ENCODE peak calls at places on chromosomes 6 and 20, in four cellular contexts. W is BE2C, N is AG04449, I is cardiac fibroblast. B is an unnamed sample.

GRCh38 chr6:122116912-122117663 is 282.4 kb upstream of the HSF2 start:
- DNase-seq in W (no peak), N (no peak), I (no peak), B (no peak)

GRCh38 chr6:4402477-4402976 is 267.2 kb upstream of the ECI2 start:
- DNase-seq in W (no peak), N (peak), I (peak), B (peak)

GRCh38 chr20:38997622-38998021 is 35.5 kb downstream of the DHX35 start:
- DNase-seq in W (no peak), N (no peak), I (no peak), B (no peak)

GRCh38 chr20:15927893-15928650 is 645.2 kb downstream of the KIF16B start:
- DNase-seq in W (no peak), N (no peak), I (no peak), B (no peak)

GRCh38 chr6:30885999-30886896 is 1.9 kb downstream of the DDR1 start:
- DNase-seq in W (peak), N (no peak), I (peak), B (no peak)

GRCh38 chr20:1711266-1711665 is 53.7 kb upstream of the SIRPG start:
- DNase-seq in W (no peak), N (no peak), I (no peak), B (no peak)

GRCh38 chr20:5353624-5354496 is 37.1 kb upstream of the PROKR2 start:
- DNase-seq in W (no peak), N (peak), I (peak), B (peak)

GRCh38 chr6:156767603-156768467 is 9.3 kb upstream of the ARID1B start:
- DNase-seq in W (no peak), N (no peak), I (peak), B (no peak)

GRCh38 chr6:149080511-149080910 is 237.0 kb upstream of the TAB2 start:
- DNase-seq in W (no peak), N (peak), I (peak), B (peak)

GRCh38 chr20:44019638-44020335 is 105.1 kb downstream of the TOX2 start:
- DNase-seq in W (peak), N (no peak), I (peak), B (no peak)

GRCh38 chr20:16801919-16802651 is 53.9 kb downstream of the OTOR start:
- DNase-seq in W (peak), N (no peak), I (peak), B (no peak)

GRCh38 chr20:50120935-50121693 is 8.2 kb upstream of the UBE2V1 start:
- DNase-seq in W (peak), N (no peak), I (peak), B (no peak)

GRCh38 chr20:8983478-8984345 is 85.2 kb upstream of the PLCB4 start:
- DNase-seq in W (no peak), N (no peak), I (no peak), B (no peak)

GRCh38 chr6:138517635-138518034 is 18.3 kb upstream of the NHSL1 start:
- DNase-seq in W (peak), N (no peak), I (peak), B (no peak)

GRCh38 chr6:48419992-48420391 is 309.0 kb upstream of the PTCHD4 start:
- DNase-seq in W (no peak), N (no peak), I (no peak), B (no peak)

GRCh38 chr6:36827261-36828079 is 11.8 kb downstream of the CPNE5 start:
- DNase-seq in W (no peak), N (no peak), I (peak), B (peak)

GRCh38 chr6:31272856-31273626 is 1.1 kb upstream of the HLA-C start:
- DNase-seq in W (no peak), N (no peak), I (no peak), B (no peak)

GRCh38 chr20:61295249-61295648 is 43.2 kb downstream of the CDH4 start:
- DNase-seq in W (no peak), N (no peak), I (peak), B (no peak)

GRCh38 chr20:36865861-36866149 is 10.1 kb upstream of the TLDC2 start:
- DNase-seq in W (no peak), N (no peak), I (no peak), B (no peak)

GRCh38 chr6:124983383-124983782 is 21.1 kb downstream of the RNF217 start:
- DNase-seq in W (no peak), N (no peak), I (no peak), B (no peak)

GRCh38 chr6:35139924-35140524 is 1.1 kb downstream of the TCP11 start:
- DNase-seq in W (peak), N (peak), I (peak), B (no peak)

GRCh38 chr6:118350881-118351430 is 197.1 kb upstream of the PLN start:
- DNase-seq in W (no peak), N (peak), I (no peak), B (peak)

GRCh38 chr20:48107560-48107959 is 322.3 kb upstream of the SULF2 start:
- DNase-seq in W (no peak), N (no peak), I (peak), B (peak)

GRCh38 chr6:24882295-24882694 is 53.5 kb downstream of the RIPOR2 start:
- DNase-seq in W (no peak), N (no peak), I (no peak), B (no peak)

GRCh38 chr6:130906736-130907381 is 79.7 kb downstream of the SMLR1 start:
- DNase-seq in W (no peak), N (peak), I (peak), B (peak)

GRCh38 chr6:36586606-36587005 is 7.6 kb upstream of the SRSF3 start:
- DNase-seq in W (no peak), N (no peak), I (no peak), B (no peak)

GRCh38 chr6:129643968-129644367 is 66.0 kb downstream of the ARHGAP18 start:
- DNase-seq in W (no peak), N (no peak), I (peak), B (no peak)

GRCh38 chr20:7744411-7744810 is 195.8 kb downstream of the HAO1 start:
- DNase-seq in W (no peak), N (peak), I (peak), B (peak)

GRCh38 chr20:58017237-58017969 is 211.1 kb downstream of the ANKRD60 start:
- DNase-seq in W (no peak), N (peak), I (no peak), B (peak)

GRCh38 chr6:89797317-89797716 is 22.3 kb downstream of the MDN1 start:
- DNase-seq in W (no peak), N (no peak), I (peak), B (peak)

GRCh38 chr6:75296811-75297779 is 12.5 kb upstream of the TMEM30A start:
- DNase-seq in W (no peak), N (peak), I (peak), B (peak)

GRCh38 chr6:53326372-53327016 is 22.3 kb downstream of the ELOVL5 start:
- DNase-seq in W (peak), N (peak), I (peak), B (peak)

GRCh38 chr6:72624557-72625160 is 2.8 kb downstream of the KCNQ5 start:
- DNase-seq in W (no peak), N (no peak), I (peak), B (no peak)

GRCh38 chr6:121319112-121319553 is 15.1 kb downstream of the TBC1D32 start:
- DNase-seq in W (no peak), N (no peak), I (peak), B (no peak)

GRCh38 chr6:35703554-35703953 is 14.8 kb upstream of the FKBP5 start:
- DNase-seq in W (no peak), N (no peak), I (no peak), B (no peak)

GRCh38 chr6:27332692-27333641 is 20.9 kb upstream of the POM121L2 start:
- DNase-seq in W (peak), N (peak), I (peak), B (peak)

GRCh38 chr6:148758492-148758891 is 11.7 kb downstream of the UST start:
- DNase-seq in W (no peak), N (no peak), I (no peak), B (no peak)

DNA sequence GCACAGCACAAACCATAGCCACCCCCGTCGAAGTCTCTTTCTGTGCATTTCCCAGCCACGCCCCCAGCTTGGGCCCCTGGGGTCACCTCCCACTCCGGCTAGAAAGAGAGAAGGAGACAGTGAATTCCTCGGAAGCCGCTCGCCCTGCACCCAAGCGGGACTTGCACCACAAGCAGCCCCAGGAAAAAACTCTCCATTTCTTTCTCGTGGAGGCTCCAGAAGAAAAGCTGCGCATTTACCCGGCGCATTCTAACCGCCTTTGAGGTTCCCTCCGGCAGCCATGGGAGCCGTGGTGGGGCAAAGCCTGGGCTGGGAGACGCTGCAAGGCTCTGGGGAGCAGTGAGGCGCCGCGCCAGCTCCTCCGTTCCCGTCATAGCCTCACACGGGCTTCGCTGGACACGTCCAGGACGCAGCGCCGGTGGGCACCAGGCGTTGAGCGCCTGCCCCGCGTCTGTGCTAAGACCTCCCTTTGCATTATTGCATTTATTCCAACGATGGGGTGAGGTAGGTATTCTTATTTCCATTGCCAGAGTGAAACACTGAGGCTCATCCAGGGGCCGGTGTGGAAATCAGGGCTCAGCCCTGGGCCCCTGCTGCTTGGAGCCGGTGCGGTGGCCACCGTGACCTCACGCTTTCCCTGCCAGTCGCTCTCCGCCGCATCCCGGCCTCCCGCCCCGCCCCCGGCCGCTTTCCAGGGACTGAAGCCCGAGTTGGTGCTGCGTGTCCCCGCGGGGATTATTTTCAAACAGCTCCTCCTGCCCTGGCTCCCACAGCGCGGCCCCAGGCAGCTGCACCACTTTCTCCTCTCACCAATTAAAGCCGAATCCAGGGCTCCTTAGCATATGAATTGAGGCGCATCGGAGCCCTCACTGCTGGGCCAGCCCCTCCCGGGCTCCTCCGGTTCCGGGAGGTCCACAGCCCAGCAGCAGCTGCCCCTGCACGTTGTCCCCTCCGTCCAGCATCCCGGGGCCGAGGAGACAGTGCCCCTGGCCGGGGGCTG is 148.3 kb upstream of the AFDN start:
- DNase-seq in W (peak), N (no peak), I (no peak), B (no peak)
- H3K4me3 ChIP-seq in W (peak), N (no peak), I (peak), B (no peak)

DNA sequence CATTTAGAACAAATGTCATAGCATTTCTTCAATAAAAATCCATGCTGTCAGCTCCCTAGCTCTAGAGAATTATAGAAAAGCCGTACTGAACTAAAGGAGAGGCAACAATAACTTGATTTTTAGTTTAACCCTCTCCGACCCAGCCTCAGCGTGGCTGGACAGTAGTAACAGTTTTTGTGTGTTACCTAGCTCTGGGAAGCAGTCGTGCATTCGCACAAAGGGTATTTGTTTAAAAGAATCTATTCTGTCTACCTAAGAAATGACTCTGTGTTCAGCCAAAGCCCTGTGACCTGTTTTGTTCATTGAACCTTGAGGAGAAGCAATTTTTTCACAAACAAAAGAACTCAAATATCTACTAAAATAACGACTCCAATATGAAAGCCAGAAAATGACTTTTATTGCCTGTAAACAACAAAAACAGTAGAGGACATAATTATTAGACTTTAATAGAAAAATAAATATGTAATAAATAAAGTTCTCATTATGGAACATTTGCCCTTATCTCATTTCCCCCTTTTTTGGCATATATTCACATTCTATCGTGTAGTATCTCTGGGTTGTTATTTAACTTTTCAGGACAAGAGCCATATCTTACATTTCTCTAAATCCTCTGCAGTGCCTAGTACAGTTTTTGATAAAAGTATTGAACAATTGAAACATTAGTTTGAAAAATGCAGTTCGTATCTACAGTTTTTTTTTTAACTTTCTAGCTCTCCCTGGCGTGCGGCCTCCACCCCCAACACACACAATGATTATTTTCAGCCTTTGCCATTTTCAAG is 442.2 kb upstream of the SOX4 start:
- DNase-seq in W (no peak), N (no peak), I (no peak), B (no peak)
- TF ChIP-seq CTCF in W (no peak), N (no peak), I (no peak), B (no peak)

GRCh38 chr20:45304464-45304999 is 2.1 kb upstream of the RBPJL start:
- DNase-seq in W (no peak), N (no peak), I (no peak), B (no peak)

GRCh38 chr20:45308078-45308778 is at the start of gene MATN4:
- DNase-seq in W (no peak), N (no peak), I (no peak), B (no peak)

GRCh38 chr20:45307076-45307645 is 521 bp downstream of the RBPJL start:
- DNase-seq in W (no peak), N (no peak), I (no peak), B (no peak)

GRCh38 chr20:45305262-45305661 is 1.4 kb upstream of the RBPJL start:
- DNase-seq in W (no peak), N (no peak), I (no peak), B (no peak)

GRCh38 chr20:45306431-45306982 is at the start of gene RBPJL:
- DNase-seq in W (no peak), N (no peak), I (no peak), B (no peak)
- H3K4me3 ChIP-seq in W (no peak), N (no peak), I (no peak), B (no peak)

GRCh38 chr6:29597184-29597583 is 12.3 kb downstream of the OR2H2 start:
- DNase-seq in W (no peak), N (no peak), I (no peak), B (no peak)

GRCh38 chr6:29598348-29598747 is 13.4 kb downstream of the OR2H2 start:
- DNase-seq in W (no peak), N (no peak), I (no peak), B (no peak)

GRCh38 chr6:29603930-29604329 is 19.0 kb downstream of the OR2H2 start:
- DNase-seq in W (peak), N (no peak), I (no peak), B (no peak)

GRCh38 chr6:29603456-29603855 is 18.5 kb downstream of the OR2H2 start:
- DNase-seq in W (no peak), N (no peak), I (no peak), B (no peak)

DNA sequence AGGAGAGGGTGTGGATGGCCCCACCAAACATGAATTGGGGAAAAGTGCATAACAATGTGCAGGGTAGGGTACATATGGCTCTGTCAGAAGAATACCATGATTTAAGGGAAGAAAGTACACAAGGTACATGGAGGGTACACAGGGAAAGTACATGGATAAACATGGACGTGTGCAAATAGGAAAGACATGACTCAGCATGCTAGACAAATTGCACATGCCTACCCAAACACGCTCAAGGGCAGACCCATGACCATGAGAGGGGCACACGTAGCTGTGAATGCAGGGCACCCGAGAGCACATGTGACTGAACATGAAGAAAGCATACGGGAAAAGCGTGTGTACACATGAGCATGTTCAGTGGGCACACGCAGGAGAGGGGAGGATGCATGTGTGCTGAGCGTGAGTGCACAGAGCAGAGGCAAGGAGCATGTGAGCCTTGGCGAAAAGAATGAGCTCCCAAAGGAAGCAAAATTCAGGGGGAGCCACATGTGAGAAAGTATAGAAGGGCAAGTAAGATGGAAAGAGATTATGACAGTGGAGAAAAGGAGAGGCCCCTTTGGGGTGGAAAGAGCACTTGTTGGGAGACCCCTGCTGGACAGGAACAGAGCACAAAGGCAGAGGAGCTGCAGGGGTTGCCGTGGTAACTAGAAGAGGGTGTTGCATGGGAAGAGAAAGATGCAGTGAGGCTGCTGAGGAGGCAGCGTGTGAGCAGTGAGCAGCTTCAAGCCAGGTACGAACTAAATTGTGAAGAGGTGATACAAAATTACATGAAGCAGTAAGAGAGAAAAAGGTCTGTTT is 17.8 kb downstream of the OR2H2 start:
- DNase-seq in W (peak), N (no peak), I (peak), B (no peak)
- TF ChIP-seq CTCF in W (peak), N (no peak), I (peak), B (no peak)

GRCh38 chr6:11710221-11710836 is 68.3 kb downstream of the ADTRP start:
- DNase-seq in W (peak), N (no peak), I (no peak), B (no peak)

GRCh38 chr6:11712760-11713159 is 65.8 kb downstream of the ADTRP start:
- DNase-seq in W (no peak), N (no peak), I (peak), B (peak)

GRCh38 chr6:11710968-11711643 is 67.5 kb downstream of the ADTRP start:
- DNase-seq in W (no peak), N (no peak), I (no peak), B (no peak)

GRCh38 chr6:11711644-11711993 is 67.0 kb downstream of the ADTRP start:
- DNase-seq in W (no peak), N (no peak), I (no peak), B (no peak)

DNA sequence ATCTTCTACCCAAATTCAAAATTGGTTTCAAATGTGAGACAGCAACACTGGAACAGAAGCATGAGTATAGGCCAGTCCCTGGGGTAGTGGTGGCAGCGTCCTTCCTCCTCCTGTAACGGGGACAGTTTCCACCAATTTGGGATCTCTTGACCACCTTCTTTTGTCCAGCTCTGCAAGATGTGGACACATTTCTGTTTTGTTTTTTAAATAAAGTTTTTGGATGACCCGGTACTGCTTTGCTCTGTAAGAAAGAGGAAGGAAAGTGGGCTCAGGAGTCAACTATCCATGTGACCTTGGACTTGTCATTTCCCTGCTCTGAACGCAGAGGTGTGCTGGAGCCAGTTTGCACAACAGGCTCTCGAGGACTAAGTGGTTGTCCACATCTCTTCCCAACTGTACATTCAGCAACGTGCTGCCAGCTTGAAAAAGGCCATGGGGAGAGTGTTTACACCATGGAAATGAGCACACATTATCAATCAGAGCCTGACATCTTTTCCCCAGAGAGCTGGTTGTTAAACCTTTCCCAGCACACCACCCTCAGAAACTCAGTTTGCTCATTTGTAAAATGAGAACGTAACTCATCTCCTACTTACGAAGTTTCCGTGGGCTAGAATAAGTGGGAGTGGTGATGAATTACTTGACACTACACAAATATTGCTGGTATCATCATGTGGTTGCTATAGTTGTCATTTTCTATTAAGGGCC is 66.5 kb downstream of the ADTRP start:
- DNase-seq in W (no peak), N (no peak), I (no peak), B (no peak)
- H3K4me3 ChIP-seq in W (no peak), N (no peak), I (no peak), B (no peak)

GRCh38 chr6:104859225-104860146 is at the start of gene HACE1:
- DNase-seq in W (peak), N (peak), I (peak), B (peak)
- TF ChIP-seq CTCF in W (no peak), N (peak), I (no peak), B (peak)

GRCh38 chr6:81130969-81131368 is 621.5 kb downstream of the TENT5A start:
- DNase-seq in W (no peak), N (no peak), I (no peak), B (no peak)
- H3K4me3 ChIP-seq in W (no peak), N (no peak), I (no peak), B (no peak)

GRCh38 chr20:62740286-62741141 is 31.9 kb downstream of the NTSR1 start:
- DNase-seq in W (no peak), N (peak), I (peak), B (peak)
- TF ChIP-seq CTCF in W (no peak), N (no peak), I (no peak), B (no peak)

GRCh38 chr6:1606533-1607235 is 3.0 kb upstream of the FOXC1 start:
- DNase-seq in W (no peak), N (no peak), I (no peak), B (no peak)
- H3K4me3 ChIP-seq in W (no peak), N (no peak), I (no peak), B (no peak)